ENCODE peak calls at places on chromosomes 3 and 15, in seven cellular contexts. D is transverse colon, M is GM20000, O is adrenal gland, Y is right atrium auricular region, F is heart left ventricle, A is A549. C is an unnamed sample.

GRCh38 chr3:17491601-17492000 is 250.8 kb downstream of the TBC1D5 start:
- DNase-seq in D (no peak), M (no peak), O (no peak), Y (no peak), F (no peak), A (no peak), C (no peak)

GRCh38 chr3:71219744-71220638 is 363.5 kb downstream of the FOXP1 start:
- DNase-seq in D (no peak), M (peak; percentile 49), O (no peak), Y (no peak), F (no peak), A (no peak), C (peak; percentile 43)

GRCh38 chr3:105518806-105519418 is 152.2 kb downstream of the ALCAM start:
- DNase-seq in D (no peak), M (peak; percentile 44), O (peak; percentile 26), Y (no peak), F (no peak), A (peak; percentile 19), C (peak; percentile 43)

GRCh38 chr3:197748597-197749314 is 927 bp upstream of the FYTTD1 start:
- DNase-seq in D (no peak), M (no peak), O (no peak), Y (no peak), F (no peak), A (no peak), C (no peak)

GRCh38 chr15:83504365-83504764 is 57.2 kb downstream of the SH3GL3 start:
- DNase-seq in D (no peak), M (no peak), O (no peak), Y (no peak), F (no peak), A (no peak), C (no peak)

GRCh38 chr15:72532991-72533601 is 59.0 kb downstream of the ARIH1 start:
- DNase-seq in D (no peak), M (no peak), O (no peak), Y (no peak), F (no peak), A (no peak), C (no peak)

GRCh38 chr3:59286791-59287531 is 237.1 kb upstream of the CFAP20DC start:
- DNase-seq in D (no peak), M (no peak), O (peak; percentile 70), Y (no peak), F (peak; percentile 22), A (no peak), C (peak; percentile 7)

GRCh38 chr15:96330064-96330449 is 443 bp upstream of the NR2F2 start:
- DNase-seq in D (peak; percentile 66), M (no peak), O (peak; percentile 72), Y (no peak), F (no peak), A (peak; percentile 81), C (no peak)

GRCh38 chr3:63824309-63824708 is 5.2 kb downstream of the C3orf49 start:
- DNase-seq in D (no peak), M (no peak), O (no peak), Y (no peak), F (no peak), A (no peak), C (no peak)

GRCh38 chr3:71358243-71358642 is 225.3 kb downstream of the FOXP1 start:
- DNase-seq in D (no peak), M (no peak), O (no peak), Y (no peak), F (no peak), A (no peak), C (no peak)

GRCh38 chr3:127630811-127631714 is 2.1 kb downstream of the PODXL2 start:
- DNase-seq in D (no peak), M (no peak), O (no peak), Y (no peak), F (no peak), A (no peak), C (no peak)

GRCh38 chr3:96209703-96210102 is 604.7 kb upstream of the EPHA6 start:
- DNase-seq in D (no peak), M (no peak), O (no peak), Y (no peak), F (no peak), A (no peak), C (no peak)

DNA sequence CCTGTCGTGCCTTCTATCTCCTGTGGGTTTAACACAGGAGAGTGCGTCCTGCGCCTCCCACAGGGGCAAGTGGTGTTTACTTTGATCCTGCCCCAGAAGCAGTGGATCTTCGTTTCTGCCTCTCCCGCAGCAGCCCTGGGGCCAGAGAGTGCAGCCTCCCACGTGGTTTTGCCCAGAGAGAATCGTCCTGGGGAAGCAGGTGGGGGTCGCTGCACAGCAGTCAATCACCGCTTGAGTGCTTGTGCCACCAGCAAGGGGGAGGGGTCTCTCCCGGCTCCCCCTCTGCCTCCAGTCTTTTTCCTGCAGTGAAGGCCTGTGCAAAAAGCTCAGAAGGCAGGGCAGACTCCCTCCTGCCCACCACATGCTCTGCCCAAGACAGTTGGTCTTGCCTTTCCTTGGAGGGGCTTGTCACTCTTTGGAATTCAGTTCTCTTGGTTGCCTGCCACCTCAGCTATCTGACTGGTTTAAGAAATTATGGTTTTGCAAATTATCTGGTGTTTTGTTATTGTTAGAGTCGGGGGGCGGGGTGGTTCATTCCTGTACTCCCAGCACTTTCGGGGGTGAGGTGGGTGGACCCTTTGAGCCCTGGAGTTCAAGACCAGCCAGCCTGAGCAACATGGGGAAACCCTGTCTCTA is 26.9 kb downstream of the STOML1 start:
- DNase-seq in D (no peak), M (no peak), O (no peak), Y (no peak), F (peak; percentile 17), A (no peak), C (no peak)
- TF ChIP-seq CTCF in D (no peak), M (no peak), O (no peak), Y (peak; percentile 41), F (peak; percentile 11), A (peak; percentile 38), C (no peak)

GRCh38 chr15:39869858-39870515 is 50.1 kb downstream of the GPR176 start:
- DNase-seq in D (no peak), M (no peak), O (peak; percentile 6), Y (no peak), F (no peak), A (no peak), C (no peak)

GRCh38 chr15:39873978-39874377 is 46.1 kb downstream of the GPR176 start:
- DNase-seq in D (no peak), M (no peak), O (no peak), Y (no peak), F (no peak), A (no peak), C (no peak)

GRCh38 chr15:39878401-39878775 is 41.7 kb downstream of the GPR176 start:
- DNase-seq in D (no peak), M (no peak), O (no peak), Y (no peak), F (no peak), A (no peak), C (no peak)

GRCh38 chr15:39869251-39869650 is 50.8 kb downstream of the GPR176 start:
- DNase-seq in D (no peak), M (no peak), O (no peak), Y (no peak), F (no peak), A (no peak), C (no peak)

GRCh38 chr15:39874890-39875549 is 45.0 kb downstream of the GPR176 start:
- DNase-seq in D (peak; percentile 35), M (no peak), O (peak; percentile 51), Y (no peak), F (no peak), A (peak; percentile 11), C (no peak)
- TF ChIP-seq CTCF in D (peak; percentile 67), M (no peak), O (peak; percentile 62), Y (peak; percentile 63), F (peak; percentile 67), A (peak; percentile 43), C (peak; percentile 65)

GRCh38 chr15:40937762-40938529 is 8.8 kb downstream of the DLL4 start:
- DNase-seq in D (peak; percentile 39), M (no peak), O (no peak), Y (no peak), F (no peak), A (peak; percentile 92), C (no peak)
- TF ChIP-seq CTCF in D (peak; percentile 25), M (no peak), O (peak; percentile 20), Y (peak; percentile 52), F (peak; percentile 46), A (peak; percentile 58), C (no peak)

DNA sequence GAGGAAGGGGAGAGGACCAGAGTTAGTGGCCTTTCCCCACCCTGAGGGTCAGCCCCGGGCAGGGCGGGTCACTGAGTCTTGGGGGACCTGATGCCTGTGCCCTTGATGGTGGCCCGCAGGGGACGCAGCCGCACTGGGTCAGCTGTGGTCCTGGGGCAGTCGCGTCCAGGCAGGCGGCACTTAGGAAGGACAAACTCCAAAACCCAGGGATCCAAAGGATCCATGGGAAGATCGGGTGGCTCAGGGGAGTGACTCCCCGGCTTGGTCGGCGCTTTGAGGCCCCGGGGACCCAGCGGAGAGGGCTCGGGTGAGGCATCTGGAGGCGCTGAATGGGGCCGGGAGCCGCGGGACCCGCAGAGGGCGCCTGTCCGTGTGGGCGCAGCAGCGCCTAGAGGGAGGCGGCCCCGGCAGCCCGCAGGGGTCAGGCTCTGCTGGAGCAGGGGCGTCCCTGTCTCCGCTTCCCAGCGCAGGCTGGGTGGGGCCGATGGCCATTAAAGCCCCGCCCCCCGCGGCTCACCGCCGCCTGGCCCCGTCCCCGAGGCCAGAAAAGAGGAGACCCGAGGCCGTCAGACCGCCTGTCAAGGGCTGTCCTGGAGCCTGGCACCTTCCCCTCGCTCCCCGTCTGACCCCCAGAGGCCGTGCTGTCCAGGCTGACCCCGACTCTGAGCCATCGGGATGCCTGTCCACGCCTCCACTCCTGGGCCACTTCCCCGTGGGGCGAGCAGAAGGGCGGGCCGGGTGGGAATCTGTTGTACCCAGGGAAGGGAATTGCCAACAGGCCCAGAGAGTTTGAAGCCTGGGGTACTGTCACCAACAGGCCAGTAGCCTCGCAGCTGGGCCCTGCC is 17.4 kb downstream of the CIDEC start:
- DNase-seq in D (peak; percentile 71), M (peak; percentile 68), O (peak; percentile 63), Y (no peak), F (peak; percentile 67), A (peak; percentile 53), C (peak; percentile 52)
- TF ChIP-seq CTCF in D (peak; percentile 50), M (no peak), O (peak; percentile 34), Y (peak; percentile 72), F (peak; percentile 62), A (peak; percentile 28), C (peak; percentile 11)

GRCh38 chr15:68593826-68594532 is 15.2 kb downstream of the CORO2B start:
- DNase-seq in D (no peak), M (no peak), O (no peak), Y (no peak), F (no peak), A (no peak), C (no peak)

GRCh38 chr15:68596691-68597090 is 17.9 kb downstream of the CORO2B start:
- DNase-seq in D (no peak), M (no peak), O (no peak), Y (no peak), F (no peak), A (no peak), C (no peak)

GRCh38 chr15:68594533-68595259 is 15.9 kb downstream of the CORO2B start:
- DNase-seq in D (no peak), M (no peak), O (no peak), Y (no peak), F (no peak), A (no peak), C (no peak)

GRCh38 chr15:68595761-68596160 is 17.0 kb downstream of the CORO2B start:
- DNase-seq in D (no peak), M (no peak), O (no peak), Y (no peak), F (no peak), A (no peak), C (no peak)

DNA sequence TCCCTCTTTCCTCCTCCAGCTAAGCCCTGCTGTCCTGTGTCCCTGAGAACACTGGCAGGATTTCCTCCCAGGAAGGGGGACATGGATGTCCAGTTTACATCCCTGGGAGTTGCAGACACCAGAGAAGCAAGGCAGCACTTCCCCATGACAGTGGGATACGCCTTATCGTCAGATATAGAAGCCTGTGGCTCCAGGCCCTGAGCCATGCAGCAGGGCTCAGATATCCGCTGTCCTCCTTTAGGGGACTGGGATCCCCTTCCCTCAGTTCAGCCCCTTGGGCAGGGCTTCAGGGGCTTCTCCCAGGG is 16.4 kb downstream of the CORO2B start:
- DNase-seq in D (no peak), M (no peak), O (no peak), Y (no peak), F (no peak), A (no peak), C (no peak)
- TF ChIP-seq CTCF in D (no peak), M (no peak), O (no peak), Y (no peak), F (no peak), A (no peak), C (no peak)